ENCODE peak calls at places on chromosomes 4 and X, in five cellular contexts. C is uterus, K is tibial nerve, D is A673, O is testis. E is an unnamed sample.

GRCh38 chr4:99720206-99720605 is 62.6 kb upstream of the C4orf54 start:
- DNase-seq in C (no peak), K (no peak), D (no peak), O (no peak), E (no peak)

GRCh38 chrX:115936008-115936407 is 234.5 kb upstream of the AGTR2 start:
- DNase-seq in C (no peak), K (no peak), D (no peak), O (no peak), E (no peak)

GRCh38 chr4:156634612-156635011 is 337.0 kb downstream of the PDGFC start:
- DNase-seq in C (no peak), K (no peak), D (no peak), O (no peak), E (no peak)

GRCh38 chr4:185424905-185425599 is 712 bp downstream of the UFSP2 start:
- DNase-seq in C (no peak), K (no peak), D (peak; percentile 7), O (no peak), E (peak; percentile 4)

GRCh38 chr4:152715076-152715475 is 35.3 kb upstream of the TMEM154 start:
- DNase-seq in C (no peak), K (no peak), D (no peak), O (no peak), E (no peak)

GRCh38 chr4:111400736-111401135 is 744.5 kb upstream of the FAM241A start:
- DNase-seq in C (no peak), K (no peak), D (peak; percentile 76), O (peak; percentile 49), E (no peak)

GRCh38 chrX:154717824-154718223 is 33.1 kb downstream of the GAB3 start:
- DNase-seq in C (no peak), K (no peak), D (peak; percentile 84), O (no peak), E (peak; percentile 82)

GRCh38 chr4:166421556-166422156 is 548.6 kb downstream of the TLL1 start:
- DNase-seq in C (peak; percentile 14), K (no peak), D (no peak), O (no peak), E (no peak)

GRCh38 chr4:187171731-187172339 is 448.2 kb upstream of the FAT1 start:
- DNase-seq in C (no peak), K (no peak), D (no peak), O (no peak), E (no peak)

GRCh38 chr4:113957961-113958360 is 21.5 kb downstream of the ARSJ start:
- DNase-seq in C (no peak), K (no peak), D (peak; percentile 37), O (no peak), E (no peak)

GRCh38 chr4:32061916-32062315 is 1341.7 kb downstream of the PCDH7 start:
- DNase-seq in C (no peak), K (no peak), D (no peak), O (no peak), E (no peak)

GRCh38 chrX:117996408-117996807 is 120.2 kb downstream of the KLHL13 start:
- DNase-seq in C (no peak), K (no peak), D (no peak), O (no peak), E (no peak)

GRCh38 chrX:151505796-151506195 is 57.7 kb upstream of the PASD1 start:
- DNase-seq in C (no peak), K (no peak), D (peak; percentile 37), O (peak; percentile 56), E (no peak)

GRCh38 chr4:87005690-87006461 is 71.1 kb downstream of the AFF1 start:
- DNase-seq in C (no peak), K (no peak), D (no peak), O (peak; percentile 43), E (no peak)

GRCh38 chr4:513327-513726 is 14.3 kb downstream of the PIGG start:
- DNase-seq in C (no peak), K (no peak), D (no peak), O (no peak), E (no peak)

GRCh38 chr4:35970366-35970960 is 273.9 kb downstream of the ARAP2 start:
- DNase-seq in C (no peak), K (no peak), D (no peak), O (no peak), E (no peak)

GRCh38 chr4:169925678-169926077 is 100.5 kb downstream of the MFAP3L start:
- DNase-seq in C (no peak), K (no peak), D (no peak), O (no peak), E (no peak)

GRCh38 chr4:1078490-1078889 is 34.9 kb downstream of the RNF212 start:
- DNase-seq in C (no peak), K (no peak), D (no peak), O (no peak), E (no peak)

GRCh38 chr4:80492761-80493160 is 157.2 kb downstream of the CFAP299 start:
- DNase-seq in C (no peak), K (no peak), D (no peak), O (no peak), E (peak; percentile 88)

GRCh38 chrX:152992120-152992519 is 1.8 kb downstream of the PNMA5 start:
- DNase-seq in C (no peak), K (no peak), D (no peak), O (no peak), E (no peak)

GRCh38 chrX:79728421-79728820 is 286.1 kb upstream of the TBX22 start:
- DNase-seq in C (no peak), K (no peak), D (no peak), O (no peak), E (no peak)

GRCh38 chrX:47502591-47503222 is 19.7 kb upstream of the ZNF41 start:
- DNase-seq in C (no peak), K (no peak), D (no peak), O (no peak), E (no peak)

GRCh38 chr4:119209586-119209985 is 2.9 kb upstream of the USP53 start:
- DNase-seq in C (no peak), K (no peak), D (no peak), O (no peak), E (no peak)

GRCh38 chrX:39966186-39966585 is 131.6 kb downstream of the BCOR start:
- DNase-seq in C (no peak), K (no peak), D (no peak), O (no peak), E (no peak)

DNA sequence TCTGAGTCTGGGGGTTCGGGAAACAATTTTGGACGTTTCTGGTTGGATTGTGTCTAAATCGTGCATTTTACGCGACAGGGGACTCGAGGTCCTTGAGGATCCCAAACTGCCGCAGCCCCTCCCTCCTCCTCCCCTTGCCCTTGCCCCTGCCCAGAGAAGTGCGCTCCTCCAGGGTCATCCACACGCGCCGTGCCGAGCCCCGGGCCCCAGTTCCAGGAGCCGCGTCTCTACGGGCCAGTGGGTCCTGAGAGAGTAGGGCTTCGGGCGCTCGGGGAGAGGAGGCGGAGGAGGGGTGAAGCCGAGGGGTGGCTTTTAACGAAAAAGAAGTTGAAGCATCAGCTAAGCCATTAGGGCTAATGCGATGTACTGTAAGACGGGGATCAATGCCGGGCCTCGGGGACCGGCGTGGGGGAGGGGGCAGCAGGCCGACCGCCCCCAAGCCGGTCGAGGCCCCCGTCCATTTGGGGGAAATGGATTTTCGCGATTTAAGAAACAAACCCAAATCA is 13.9 kb downstream of the HMX1 start:
- DNase-seq in C (no peak), K (no peak), D (no peak), O (no peak), E (no peak)
- H3K4me3 ChIP-seq in C (no peak overlapping the region), K (peak overlapping the region; percentile 32), D (peak overlapping the region; percentile 23), O (peak overlapping the region; percentile 1), E (no peak overlapping the region)

DNA sequence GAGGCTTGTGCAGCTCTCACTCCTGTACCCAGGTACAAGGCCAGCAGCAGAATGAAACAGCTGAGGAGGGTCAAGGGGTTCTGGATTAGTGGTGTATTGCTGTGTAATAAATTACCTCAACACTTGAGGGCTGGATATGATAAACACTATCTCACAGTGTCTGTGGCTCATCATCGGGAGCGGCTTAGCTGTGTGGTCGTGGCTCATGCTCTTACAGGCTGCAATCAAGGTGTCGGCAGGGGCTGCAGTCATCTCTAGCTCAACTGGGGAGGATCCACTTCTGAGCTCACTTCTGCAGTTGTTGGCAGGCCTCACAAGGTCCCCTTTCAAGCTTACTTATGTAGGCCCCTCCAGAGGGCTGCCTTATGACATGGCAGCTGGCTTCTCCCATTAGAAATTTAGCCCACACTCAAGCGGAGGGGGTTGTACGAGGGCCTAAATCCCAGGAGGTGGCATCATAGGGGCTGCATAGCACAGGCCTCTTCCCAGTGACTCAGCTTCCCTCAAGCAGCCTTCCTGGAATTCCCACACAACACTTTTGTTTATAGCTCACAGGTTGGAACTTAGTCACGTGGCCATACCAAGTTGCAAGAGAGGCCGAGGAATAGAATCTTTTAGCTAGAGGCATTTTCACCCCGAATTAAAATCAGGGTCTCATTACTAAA is 148.2 kb upstream of the RPS6KA3 start:
- DNase-seq in C (no peak), K (no peak), D (no peak), O (no peak), E (no peak)
- H3K4me3 ChIP-seq in C (no peak overlapping the region), K (no peak overlapping the region), D (no peak overlapping the region), O (no peak overlapping the region), E (no peak overlapping the region)

GRCh38 chrX:53324085-53324484 is 42.7 kb upstream of the IQSEC2 start:
- DNase-seq in C (no peak), K (no peak), D (no peak), O (no peak), E (no peak)

GRCh38 chrX:53321943-53322497 is 40.6 kb upstream of the IQSEC2 start:
- DNase-seq in C (no peak), K (no peak), D (no peak), O (no peak), E (no peak)

GRCh38 chrX:53324803-53325202 is 43.4 kb upstream of the IQSEC2 start:
- DNase-seq in C (no peak), K (no peak), D (no peak), O (no peak), E (no peak)

GRCh38 chrX:53321216-53321942 is 40.0 kb upstream of the IQSEC2 start:
- DNase-seq in C (no peak), K (no peak), D (no peak), O (no peak), E (no peak)

DNA sequence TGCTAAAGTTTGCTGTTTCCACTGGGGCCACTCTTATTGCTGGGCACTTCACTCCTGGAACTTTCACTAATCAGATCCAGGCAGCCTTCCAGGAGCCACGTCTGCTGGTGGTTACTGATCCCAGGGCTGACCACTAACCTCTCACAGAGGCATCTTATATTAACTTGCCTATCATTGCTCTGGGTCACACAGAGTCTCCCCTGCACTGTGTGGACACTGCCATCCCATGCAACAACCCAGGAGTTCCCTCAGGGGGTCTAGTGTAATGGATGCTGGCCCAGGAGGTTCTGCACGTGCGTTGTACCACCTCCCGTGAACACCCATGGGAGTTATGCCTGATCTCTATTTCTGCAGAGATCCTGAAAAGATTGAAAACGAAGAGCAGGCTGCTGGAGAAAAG is 41.8 kb upstream of the IQSEC2 start:
- DNase-seq in C (no peak), K (no peak), D (no peak), O (no peak), E (no peak)
- H3K4me3 ChIP-seq in C (no peak overlapping the region), K (no peak overlapping the region), D (no peak overlapping the region), O (no peak overlapping the region), E (no peak overlapping the region)

GRCh38 chr4:139768366-139768765 is 102.7 kb downstream of the MGST2 start:
- DNase-seq in C (no peak), K (no peak), D (no peak), O (no peak), E (no peak)

GRCh38 chr4:139770361-139770760 is 104.7 kb downstream of the MGST2 start:
- DNase-seq in C (peak; percentile 32), K (no peak), D (no peak), O (peak; percentile 44), E (no peak)

GRCh38 chr4:139769355-139769754 is 103.7 kb downstream of the MGST2 start:
- DNase-seq in C (no peak), K (no peak), D (no peak), O (no peak), E (no peak)

GRCh38 chr4:139767585-139767984 is 102.0 kb downstream of the MGST2 start:
- DNase-seq in C (no peak), K (no peak), D (no peak), O (no peak), E (no peak)

GRCh38 chr4:139768913-139769312 is 103.3 kb downstream of the MGST2 start:
- DNase-seq in C (no peak), K (no peak), D (no peak), O (no peak), E (no peak)
- H3K4me3 ChIP-seq in C (no peak overlapping the region), K (no peak overlapping the region), D (no peak overlapping the region), O (no peak overlapping the region), E (no peak overlapping the region)